ENCODE peak calls at places on chromosomes 11 and 22, in ten cellular contexts. D is HFF-Myc, W is BJ, B is body of pancreas, O is IMR-90, U is mesenchymal stem cell, N is fibroblast of mammary gland, L is A549, I is OCI-LY7, Z is GM06990. M is an unnamed sample.

GRCh38 chr22:43225609-43226008 is 38.7 kb upstream of the TTLL12 start:
- DNase-seq in D (no peak), W (no peak), B (no peak), O (no peak), U (peak), N (no peak), L (no peak), I (no peak), Z (no peak), M (peak)

GRCh38 chr11:123299721-123300120 is 104.7 kb upstream of the CLMP start:
- DNase-seq in D (no peak), W (no peak), B (no peak), O (no peak), U (no peak), N (no peak), L (no peak), I (no peak), Z (no peak), M (no peak)

GRCh38 chr11:65501005-65501529 is 2.2 kb downstream of the MALAT1 start:
- DNase-seq in D (peak), W (no peak), B (no peak), O (peak), U (no peak), N (peak), L (no peak), I (peak), Z (no peak), M (peak)

GRCh38 chr11:74311352-74311926 is at the start of gene P4HA3:
- DNase-seq in D (no peak), W (no peak), B (peak), O (peak), U (peak), N (peak), L (peak), I (no peak), Z (peak), M (peak)

GRCh38 chr22:50274311-50274710 is 4.1 kb upstream of the MAPK11 start:
- DNase-seq in D (no peak), W (no peak), B (peak), O (peak), U (peak), N (peak), L (peak), I (peak), Z (no peak), M (peak)

GRCh38 chr11:96246718-96247540 is 96.1 kb downstream of the MAML2 start:
- DNase-seq in D (no peak), W (no peak), B (no peak), O (peak), U (peak), N (peak), L (no peak), I (no peak), Z (no peak), M (peak)

GRCh38 chr11:60810583-60810982 is 25.4 kb downstream of the MS4A10 start:
- DNase-seq in D (no peak), W (no peak), B (no peak), O (no peak), U (no peak), N (no peak), L (no peak), I (no peak), Z (no peak), M (no peak)

GRCh38 chr22:41369089-41369745 is 12.5 kb upstream of the TEF start:
- DNase-seq in D (no peak), W (no peak), B (no peak), O (no peak), U (no peak), N (no peak), L (no peak), I (no peak), Z (no peak), M (no peak)

GRCh38 chr11:104691129-104691528 is 207.1 kb downstream of the CASP12 start:
- DNase-seq in D (no peak), W (no peak), B (no peak), O (no peak), U (no peak), N (peak), L (no peak), I (no peak), Z (no peak), M (no peak)

GRCh38 chr11:76935030-76935429 is 74.3 kb downstream of the ACER3 start:
- DNase-seq in D (no peak), W (no peak), B (no peak), O (no peak), U (peak), N (peak), L (no peak), I (peak), Z (no peak), M (peak)

GRCh38 chr11:127182586-127183203 is 182.1 kb upstream of the KIRREL3 start:
- DNase-seq in D (no peak), W (no peak), B (no peak), O (no peak), U (no peak), N (no peak), L (no peak), I (no peak), Z (no peak), M (no peak)

GRCh38 chr22:40463017-40463631 is 92.7 kb downstream of the SGSM3 start:
- DNase-seq in D (no peak), W (no peak), B (peak), O (no peak), U (no peak), N (no peak), L (no peak), I (peak), Z (peak), M (no peak)

GRCh38 chr11:63680842-63681207 is 475 bp upstream of the RTN3 start:
- DNase-seq in D (no peak), W (no peak), B (no peak), O (no peak), U (no peak), N (peak), L (no peak), I (no peak), Z (no peak), M (no peak)

GRCh38 chr11:14089690-14090462 is 127.4 kb downstream of the SPON1 start:
- DNase-seq in D (no peak), W (no peak), B (no peak), O (no peak), U (no peak), N (peak), L (no peak), I (no peak), Z (no peak), M (no peak)

GRCh38 chr11:133506023-133506422 is 26.3 kb downstream of the OPCML start:
- DNase-seq in D (no peak), W (no peak), B (no peak), O (no peak), U (no peak), N (no peak), L (no peak), I (peak), Z (peak), M (no peak)

GRCh38 chr11:61702701-61703312 is 22.6 kb downstream of the DAGLA start:
- DNase-seq in D (no peak), W (no peak), B (no peak), O (no peak), U (no peak), N (no peak), L (no peak), I (no peak), Z (no peak), M (no peak)

GRCh38 chr22:48629631-48630443 is 1197.8 kb downstream of the BRD1 start:
- DNase-seq in D (no peak), W (no peak), B (no peak), O (no peak), U (no peak), N (no peak), L (no peak), I (no peak), Z (no peak), M (no peak)

GRCh38 chr11:19345848-19346681 is 105.3 kb upstream of the E2F8 start:
- DNase-seq in D (no peak), W (no peak), B (no peak), O (no peak), U (peak), N (peak), L (peak), I (peak), Z (peak), M (peak)

GRCh38 chr11:15113381-15113780 is 1.3 kb upstream of the INSC start:
- DNase-seq in D (no peak), W (no peak), B (no peak), O (no peak), U (no peak), N (no peak), L (no peak), I (peak), Z (peak), M (no peak)

GRCh38 chr22:24420072-24420976 is 7.1 kb upstream of the ADORA2A start:
- DNase-seq in D (no peak), W (no peak), B (no peak), O (no peak), U (no peak), N (no peak), L (no peak), I (no peak), Z (no peak), M (no peak)

GRCh38 chr11:46560300-46561025 is 33.4 kb downstream of the AMBRA1 start:
- DNase-seq in D (no peak), W (no peak), B (peak), O (peak), U (peak), N (peak), L (no peak), I (peak), Z (no peak), M (peak)

GRCh38 chr22:22111267-22111751 is 128.7 kb upstream of the TOP3B start:
- DNase-seq in D (peak), W (no peak), B (no peak), O (peak), U (peak), N (peak), L (peak), I (peak), Z (peak), M (peak)

GRCh38 chr11:64931290-64931689 is 4.4 kb downstream of the GPHA2 start:
- DNase-seq in D (no peak), W (no peak), B (no peak), O (no peak), U (no peak), N (no peak), L (no peak), I (no peak), Z (no peak), M (no peak)

GRCh38 chr11:93728792-93729128 is 12.5 kb downstream of the TAF1D start:
- DNase-seq in D (no peak), W (no peak), B (no peak), O (no peak), U (no peak), N (peak), L (no peak), I (peak), Z (no peak), M (no peak)

GRCh38 chr11:46676436-46677158 is 23.8 kb downstream of the ARHGAP1 start:
- DNase-seq in D (no peak), W (no peak), B (no peak), O (no peak), U (no peak), N (no peak), L (no peak), I (no peak), Z (no peak), M (no peak)

GRCh38 chr11:69010964-69011623 is 2.0 kb downstream of the MRGPRF start:
- DNase-seq in D (no peak), W (no peak), B (peak), O (peak), U (peak), N (peak), L (no peak), I (peak), Z (peak), M (peak)
- H3K4me3 ChIP-seq in D (peak), W (peak), B (no peak), O (peak), U (peak), N (peak), L (no peak), I (no peak), Z (no peak), M (peak)

DNA sequence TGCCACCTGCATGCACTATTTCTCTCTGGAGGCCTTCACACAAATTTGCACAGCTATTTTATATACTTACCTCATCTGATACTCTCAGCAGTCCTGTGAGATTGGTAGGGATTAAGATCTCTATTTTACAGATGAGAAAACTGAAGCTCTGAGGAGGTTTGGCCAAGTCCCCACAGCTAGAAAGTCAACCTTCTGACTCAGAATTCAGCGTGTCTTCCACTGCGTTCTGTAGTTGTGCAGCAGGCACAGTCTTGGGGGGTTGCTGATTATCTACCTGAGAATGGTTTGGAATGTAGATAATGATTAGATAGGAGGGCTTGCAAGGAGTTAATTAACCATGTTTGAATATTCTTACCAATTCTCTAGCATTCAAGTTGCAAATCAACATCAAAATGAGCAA is 2.5 kb upstream of the SORL1 start:
- DNase-seq in D (no peak), W (no peak), B (no peak), O (no peak), U (no peak), N (no peak), L (no peak), I (no peak), Z (no peak), M (no peak)
- H3K4me3 ChIP-seq in D (no peak), W (no peak), B (no peak), O (no peak), U (no peak), N (no peak), L (no peak), I (peak), Z (no peak), M (no peak)

DNA sequence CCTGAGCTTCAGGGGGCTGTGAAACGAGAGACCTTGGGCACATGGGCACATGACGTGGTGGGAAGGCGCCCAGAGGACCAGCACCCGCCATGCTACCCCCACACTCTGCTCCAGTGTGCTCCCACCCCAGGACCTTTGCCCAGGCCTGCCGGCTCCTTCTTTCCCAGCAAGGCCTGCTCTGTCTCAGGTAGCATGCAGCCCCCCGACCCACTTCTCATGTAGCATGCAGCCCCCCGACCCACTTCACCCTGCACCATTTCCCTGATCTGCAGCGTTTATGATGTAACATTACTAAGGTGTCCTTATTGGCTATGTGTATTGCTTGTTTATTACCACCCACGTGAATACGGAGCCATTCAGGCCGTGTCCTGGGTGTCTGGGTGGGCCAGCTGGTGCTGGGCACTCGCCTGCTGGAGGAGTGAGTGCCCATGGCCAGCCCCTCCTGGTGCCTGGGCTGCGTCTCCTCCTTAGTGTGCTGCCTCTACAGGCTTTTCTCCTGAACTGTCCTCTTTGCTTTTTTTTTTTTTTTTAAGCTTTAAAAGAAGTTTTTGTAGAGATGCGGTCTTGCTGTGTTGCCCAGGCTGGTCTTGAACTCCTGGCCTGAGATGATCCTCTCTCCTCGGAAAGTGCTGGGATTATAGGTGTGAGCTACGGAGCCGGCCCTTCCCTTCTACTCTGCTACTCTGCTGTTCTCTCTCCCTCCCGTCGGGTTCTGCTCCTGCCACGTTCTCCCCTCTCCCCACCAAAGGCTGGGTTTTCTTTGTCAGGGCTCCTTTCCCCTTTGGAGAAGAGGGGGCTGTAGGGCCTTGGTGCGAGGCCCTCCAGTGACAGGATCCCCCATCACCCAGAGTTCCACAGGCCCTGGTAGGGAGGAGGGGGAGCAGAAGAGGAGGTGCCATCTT is 29.4 kb downstream of the LRP5 start:
- DNase-seq in D (no peak), W (no peak), B (no peak), O (no peak), U (peak), N (no peak), L (no peak), I (no peak), Z (no peak), M (no peak)
- H3K4me3 ChIP-seq in D (no peak), W (no peak), B (no peak), O (no peak), U (no peak), N (no peak), L (no peak), I (no peak), Z (no peak), M (no peak)

GRCh38 chr22:29308148-29308790 is 1.8 kb downstream of the GAS2L1 start:
- DNase-seq in D (no peak), W (no peak), B (no peak), O (no peak), U (no peak), N (no peak), L (no peak), I (no peak), Z (no peak), M (no peak)

GRCh38 chr22:29306175-29306829 is at the start of gene GAS2L1:
- DNase-seq in D (peak), W (no peak), B (peak), O (peak), U (peak), N (peak), L (peak), I (peak), Z (no peak), M (peak)

GRCh38 chr22:29306830-29307657 is 594 bp downstream of the GAS2L1 start:
- DNase-seq in D (no peak), W (no peak), B (peak), O (peak), U (peak), N (peak), L (peak), I (no peak), Z (no peak), M (peak)

GRCh38 chr22:29307658-29308147 is 1.3 kb downstream of the GAS2L1 start:
- DNase-seq in D (no peak), W (no peak), B (no peak), O (no peak), U (no peak), N (no peak), L (no peak), I (no peak), Z (no peak), M (no peak)

DNA sequence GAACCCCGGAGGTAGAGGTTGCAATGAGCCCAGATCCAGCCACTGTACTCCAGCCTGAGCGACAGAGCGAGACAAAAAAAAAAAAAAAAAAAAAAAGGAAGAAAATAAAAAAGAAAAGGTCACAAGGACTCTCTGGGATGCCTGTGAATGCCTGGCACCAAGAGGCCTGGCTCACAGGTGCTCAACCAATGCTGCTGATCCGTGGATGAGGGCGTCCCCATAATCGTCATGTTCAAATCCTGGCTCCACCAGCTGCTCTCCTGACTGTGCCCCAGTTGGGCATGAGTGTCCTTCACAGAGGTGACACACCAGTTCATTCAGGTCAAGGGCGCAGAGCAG is 645 bp upstream of the GAS2L1 start:
- DNase-seq in D (no peak), W (no peak), B (no peak), O (no peak), U (no peak), N (no peak), L (no peak), I (no peak), Z (no peak), M (no peak)
- H3K4me3 ChIP-seq in D (no peak), W (no peak), B (no peak), O (no peak), U (no peak), N (no peak), L (peak), I (no peak), Z (no peak), M (no peak)

GRCh38 chr11:73228268-73229134 is 10.4 kb downstream of the P2RY2 start:
- DNase-seq in D (no peak), W (no peak), B (no peak), O (no peak), U (no peak), N (no peak), L (no peak), I (no peak), Z (no peak), M (no peak)
- H3K4me3 ChIP-seq in D (no peak), W (no peak), B (no peak), O (no peak), U (no peak), N (no peak), L (no peak), I (no peak), Z (no peak), M (no peak)

GRCh38 chr11:111913031-111913861 is 712 bp downstream of the HSPB2 start:
- DNase-seq in D (no peak), W (no peak), B (no peak), O (no peak), U (no peak), N (no peak), L (no peak), I (no peak), Z (no peak), M (peak)
- H3K4me3 ChIP-seq in D (no peak), W (peak), B (no peak), O (no peak), U (peak), N (peak), L (no peak), I (no peak), Z (no peak), M (peak)

DNA sequence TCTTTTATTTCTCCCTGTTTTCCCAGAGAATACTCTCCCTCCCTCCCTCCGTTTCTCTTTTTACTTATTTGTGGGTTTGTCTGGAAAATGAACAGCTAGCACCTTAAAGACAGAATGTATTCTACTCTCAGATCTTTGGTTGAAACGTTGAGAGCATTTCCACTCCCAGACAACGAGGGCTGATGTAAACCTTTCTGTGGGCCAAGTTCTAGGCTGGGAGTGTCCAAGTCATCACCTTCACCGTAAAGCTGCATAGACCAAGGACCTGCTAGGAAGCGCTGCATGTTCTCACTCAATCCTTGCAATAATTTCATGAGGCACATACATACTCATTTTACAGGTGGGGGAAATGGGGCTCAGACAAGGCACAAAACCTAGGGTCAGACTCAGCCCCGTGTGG is 32.4 kb downstream of the MYH9 start:
- DNase-seq in D (no peak), W (no peak), B (no peak), O (peak), U (no peak), N (peak), L (no peak), I (no peak), Z (no peak), M (no peak)
- H3K4me3 ChIP-seq in D (no peak), W (no peak), B (no peak), O (no peak), U (peak), N (no peak), L (peak), I (peak), Z (no peak), M (peak)

M was measured in foreskin fibroblast.